ENCODE peak calls at places on chromosomes 4 and X, in six cellular contexts. Y is heart right ventricle, K is endodermal cell, X is progenitor cell of endocrine pancreas, A is LoVo, V is nephron progenitor cell. J is an unnamed sample.

GRCh38 chrX:72393836-72394517 is 88.3 kb upstream of the CITED1 start:
- DNase-seq in Y (no peak), K (no peak), X (no peak), A (no peak), V (no peak), J (no peak)

GRCh38 chr4:112099701-112100289 is 45.5 kb upstream of the FAM241A start:
- DNase-seq in Y (no peak), K (peak; percentile 46), X (no peak), A (peak; percentile 65), V (no peak), J (peak; percentile 67)

GRCh38 chr4:99028187-99028586 is 32.7 kb downstream of the METAP1 start:
- DNase-seq in Y (no peak), K (no peak), X (no peak), A (no peak), V (no peak), J (peak; percentile 78)

GRCh38 chrX:77814210-77814609 is 28.2 kb upstream of the ATRX start:
- DNase-seq in Y (no peak), K (no peak), X (no peak), A (no peak), V (no peak), J (no peak)

GRCh38 chr4:15729910-15730533 is 27.2 kb downstream of the BST1 start:
- DNase-seq in Y (peak; percentile 15), K (no peak), X (no peak), A (peak; percentile 53), V (peak; percentile 11), J (peak; percentile 59)

GRCh38 chr4:40897557-40898203 is 147.9 kb downstream of the NSUN7 start:
- DNase-seq in Y (peak; percentile 67), K (peak; percentile 92), X (peak; percentile 49), A (peak; percentile 65), V (peak; percentile 83), J (peak; percentile 71)

GRCh38 chr4:8356856-8357255 is 83.7 kb downstream of the ACOX3 start:
- DNase-seq in Y (no peak), K (peak; percentile 41), X (no peak), A (no peak), V (no peak), J (no peak)

GRCh38 chr4:82525287-82525898 is 36.4 kb downstream of the TMEM150C start:
- DNase-seq in Y (no peak), K (no peak), X (no peak), A (no peak), V (no peak), J (peak; percentile 24)

GRCh38 chrX:13283968-13284914 is 35.6 kb downstream of the ATXN3L start:
- DNase-seq in Y (no peak), K (peak; percentile 60), X (no peak), A (no peak), V (no peak), J (peak; percentile 57)

GRCh38 chr4:73341454-73341853 is 62.6 kb upstream of the ALB start:
- DNase-seq in Y (no peak), K (peak; percentile 79), X (peak; percentile 16), A (peak; percentile 22), V (peak; percentile 19), J (peak; percentile 62)

GRCh38 chrX:143623657-143624056 is 12.2 kb downstream of the SLITRK4 start:
- DNase-seq in Y (no peak), K (no peak), X (no peak), A (no peak), V (no peak), J (no peak)

GRCh38 chr4:40414673-40415072 is 79.5 kb downstream of the CHRNA9 start:
- DNase-seq in Y (no peak), K (no peak), X (no peak), A (no peak), V (no peak), J (no peak)

J was measured in EH.